ENCODE peak calls at places on chromosomes 5 and 9, in four cellular contexts. O, X, K and S are unnamed samples.

GRCh38 chr5:14768838-14769365 is 102.7 kb downstream of the ANKH start:
- DNase-seq in O (no peak), X (no peak), K (no peak), S (no peak)

GRCh38 chr9:312596-313320 is 98.1 kb downstream of the DOCK8 start:
- DNase-seq in O (no peak), X (no peak), K (no peak), S (no peak)

GRCh38 chr5:61884242-61884855 is 421.7 kb upstream of the KIF2A start:
- DNase-seq in O (no peak), X (no peak), K (no peak), S (no peak)

GRCh38 chr9:76403352-76403751 is 9.1 kb upstream of the RFK start:
- DNase-seq in O (peak), X (no peak), K (no peak), S (peak)

GRCh38 chr9:119009253-119009652 is 360.0 kb downstream of the BRINP1 start:
- DNase-seq in O (no peak), X (no peak), K (no peak), S (no peak)

GRCh38 chr5:149062371-149063016 is 368 bp downstream of the SH3TC2 start:
- DNase-seq in O (no peak), X (peak), K (no peak), S (peak)

GRCh38 chr9:127768666-127769065 is 9.8 kb downstream of the SH2D3C start:
- DNase-seq in O (no peak), X (no peak), K (no peak), S (no peak)

GRCh38 chr5:55226027-55226933 is 835 bp downstream of the MCIDAS start:
- DNase-seq in O (peak), X (no peak), K (no peak), S (no peak)

GRCh38 chr5:135492319-135492626 is 40.1 kb upstream of the TIFAB start:
- DNase-seq in O (no peak), X (no peak), K (no peak), S (no peak)

GRCh38 chr5:64339776-64340175 is 166.0 kb upstream of the RGS7BP start:
- DNase-seq in O (no peak), X (no peak), K (no peak), S (no peak)

GRCh38 chr9:94169978-94170377 is 85.7 kb downstream of the PTPDC1 start:
- DNase-seq in O (no peak), X (no peak), K (no peak), S (no peak)

GRCh38 chr5:1241509-1242080 is 16.4 kb downstream of the SLC6A18 start:
- DNase-seq in O (no peak), X (no peak), K (no peak), S (no peak)

GRCh38 chr5:92353107-92354030 is 970.3 kb upstream of the ARRDC3 start:
- DNase-seq in O (no peak), X (no peak), K (no peak), S (no peak)

GRCh38 chr9:35731415-35732184 is 395 bp downstream of the TLN1 start:
- DNase-seq in O (no peak), X (no peak), K (no peak), S (no peak)

GRCh38 chr9:114250235-114250568 is 72.7 kb upstream of the ORM1 start:
- DNase-seq in O (no peak), X (peak), K (peak), S (peak)

GRCh38 chr5:180070726-180071417 is 687 bp downstream of the RNF130 start:
- DNase-seq in O (no peak), X (peak), K (peak), S (peak)

GRCh38 chr5:154860123-154860522 is 1.7 kb downstream of the CNOT8 start:
- DNase-seq in O (no peak), X (no peak), K (peak), S (no peak)

GRCh38 chr5:180159756-180160155 is 49.3 kb downstream of the RASGEF1C start:
- DNase-seq in O (no peak), X (no peak), K (peak), S (no peak)

GRCh38 chr5:138969323-138970013 is 94.3 kb upstream of the LRRTM2 start:
- DNase-seq in O (no peak), X (no peak), K (no peak), S (no peak)

GRCh38 chr9:97803167-97804058 is 49.6 kb upstream of the FOXE1 start:
- DNase-seq in O (peak), X (peak), K (peak), S (no peak)

GRCh38 chr5:56317923-56318561 is 84.9 kb upstream of the ANKRD55 start:
- DNase-seq in O (no peak), X (no peak), K (no peak), S (no peak)

GRCh38 chr9:131739192-131739961 is 499 bp downstream of the RAPGEF1 start:
- DNase-seq in O (peak), X (no peak), K (peak), S (no peak)

GRCh38 chr9:87656485-87656884 is 69.4 kb upstream of the CTSL start:
- DNase-seq in O (no peak), X (no peak), K (no peak), S (peak)

GRCh38 chr5:132261881-132262845 is 4.7 kb downstream of the PDLIM4 start:
- DNase-seq in O (peak), X (no peak), K (no peak), S (no peak)

GRCh38 chr5:2010940-2011339 is 128.2 kb upstream of the IRX4 start:
- DNase-seq in O (no peak), X (no peak), K (no peak), S (no peak)